ENCODE peak calls at places on chromosomes 3 and 15, in four cellular contexts. L is H9, T is K562, R is mammary epithelial cell. C is an unnamed sample.

GRCh38 chr3:62965311-62965710 is 90.1 kb upstream of the CADPS start:
- DNase-seq in L (no peak), R (no peak), T (no peak), C (no peak)

GRCh38 chr3:139280027-139280671 is 63.7 kb upstream of the MRPS22 start:
- DNase-seq in T (no peak), L (no peak), R (no peak), C (no peak)

GRCh38 chr15:72591361-72591760 is 63.1 kb upstream of the GOLGA6B start:
- DNase-seq in L (no peak), R (no peak), T (no peak), C (no peak)

GRCh38 chr3:19735111-19735510 is 198.9 kb downstream of the EFHB start:
- DNase-seq in L (no peak), R (no peak), T (no peak), C (no peak)

GRCh38 chr3:142029052-142029642 is 120.2 kb downstream of the TFDP2 start:
- DNase-seq in T (no peak), L (no peak), R (no peak), C (no peak)

GRCh38 chr15:35540031-35540430 is 5.9 kb downstream of the DPH6 start:
- DNase-seq in R (no peak), L (no peak), T (no peak), C (no peak)

GRCh38 chr15:38297623-38298388 is 45.2 kb downstream of the SPRED1 start:
- DNase-seq in T (no peak), R (no peak), L (no peak), C (no peak)

GRCh38 chr3:37973250-37974054 is 17.1 kb upstream of the VILL start:
- DNase-seq in L (no peak), T (no peak), R (no peak), C (no peak)

GRCh38 chr15:99177679-99178078 is 71.7 kb downstream of the TTC23 start:
- DNase-seq in L (no peak), R (peak; percentile 42), T (no peak), C (no peak)

GRCh38 chr3:30723211-30723610 is 116.8 kb downstream of the TGFBR2 start:
- DNase-seq in R (no peak), L (no peak), T (no peak), C (no peak)

GRCh38 chr3:81300324-81300927 is 461.0 kb downstream of the GBE1 start:
- DNase-seq in T (no peak), L (no peak), R (no peak), C (no peak)

GRCh38 chr3:133570139-133570936 is 3.1 kb upstream of the CDV3 start:
- DNase-seq in L (no peak), T (no peak), R (peak; percentile 84), C (no peak)

GRCh38 chr3:139797724-139798343 is 120.1 kb upstream of the NMNAT3 start:
- DNase-seq in R (peak; percentile 24), L (peak; percentile 46), T (peak; percentile 33), C (no peak)

GRCh38 chr15:97087337-97087736 is 756.8 kb downstream of the NR2F2 start:
- DNase-seq in T (no peak), R (no peak), L (no peak), C (no peak)

GRCh38 chr3:64144241-64144900 is 80.9 kb downstream of the PRICKLE2 start:
- DNase-seq in T (no peak), L (no peak), R (no peak), C (no peak)

GRCh38 chr3:58529516-58530353 is 7.3 kb downstream of the ACOX2 start:
- DNase-seq in L (peak; percentile 88), T (peak; percentile 34), R (no peak), C (no peak)

GRCh38 chr3:52385157-52385556 is 59.7 kb downstream of the SEMA3G start:
- DNase-seq in T (peak; percentile 79), R (no peak), L (peak; percentile 93), C (no peak)

GRCh38 chr3:170689218-170689874 is 103.5 kb upstream of the SLC7A14 start:
- DNase-seq in L (peak; percentile 81), R (peak; percentile 97), T (no peak), C (peak; percentile 94)

GRCh38 chr3:14266361-14266760 is 87.7 kb downstream of the LSM3 start:
- DNase-seq in T (no peak), L (no peak), R (no peak), C (no peak)

GRCh38 chr15:25333049-25333448 is 105.8 kb downstream of the UBE3A start:
- DNase-seq in L (no peak), R (no peak), T (no peak), C (no peak)

GRCh38 chr3:52891615-52892081 is 5.7 kb downstream of the STIMATE start:
- DNase-seq in R (no peak), T (no peak), L (no peak), C (no peak)

GRCh38 chr15:77185242-77185785 is 114.4 kb upstream of the TSPAN3 start:
- DNase-seq in T (no peak), L (no peak), R (no peak), C (no peak)

GRCh38 chr3:115518100-115518852 is 105.0 kb upstream of the GAP43 start:
- DNase-seq in R (peak; percentile 85), T (no peak), L (peak; percentile 37), C (peak; percentile 56)

GRCh38 chr3:28117598-28117997 is 123.8 kb upstream of the CMC1 start:
- DNase-seq in R (no peak), L (peak; percentile 36), T (no peak), C (no peak)

GRCh38 chr15:65029736-65030208 is 333 bp upstream of the MTFMT start:
- DNase-seq in R (no peak), T (no peak), L (no peak), C (no peak)

GRCh38 chr3:141353652-141354495 is 14.4 kb upstream of the ZBTB38 start:
- DNase-seq in R (peak; percentile 20), L (no peak), T (peak; percentile 31), C (peak; percentile 92)

GRCh38 chr3:147355104-147355854 is 51.1 kb downstream of the ZIC4 start:
- DNase-seq in T (no peak), L (no peak), R (no peak), C (no peak)

GRCh38 chr3:63141-63845 is 133.3 kb upstream of the CHL1 start:
- DNase-seq in R (no peak), T (no peak), L (no peak), C (no peak)

GRCh38 chr3:66501483-66502266 is 853 bp upstream of the LRIG1 start:
- DNase-seq in R (no peak), L (no peak), T (no peak), C (no peak)

GRCh38 chr15:90818251-90819210 is 49.9 kb upstream of the FURIN start:
- DNase-seq in L (peak; percentile 68), R (no peak), T (peak; percentile 35), C (no peak)

GRCh38 chr15:80188293-80188692 is 35.5 kb downstream of the FAH start:
- DNase-seq in T (no peak), R (peak; percentile 35), L (no peak), C (no peak)

GRCh38 chr15:55255714-55256113 is 33.9 kb downstream of the RAB27A start:
- DNase-seq in R (no peak), L (no peak), T (no peak), C (no peak)

GRCh38 chr3:82143661-82144405 is 382.4 kb upstream of the GBE1 start:
- DNase-seq in R (peak; percentile 81), T (no peak), L (no peak), C (no peak)

GRCh38 chr3:184814214-184814613 is 2.2 kb downstream of the VPS8 start:
- DNase-seq in T (no peak), R (no peak), L (no peak), C (no peak)

GRCh38 chr15:40379853-40380252 is 2.7 kb upstream of the KNSTRN start:
- DNase-seq in R (peak; percentile 87), T (no peak), L (no peak), C (peak; percentile 59)

GRCh38 chr3:171790898-171791694 is 19.2 kb downstream of the PLD1 start:
- DNase-seq in L (no peak), R (no peak), T (no peak), C (no peak)

DNA sequence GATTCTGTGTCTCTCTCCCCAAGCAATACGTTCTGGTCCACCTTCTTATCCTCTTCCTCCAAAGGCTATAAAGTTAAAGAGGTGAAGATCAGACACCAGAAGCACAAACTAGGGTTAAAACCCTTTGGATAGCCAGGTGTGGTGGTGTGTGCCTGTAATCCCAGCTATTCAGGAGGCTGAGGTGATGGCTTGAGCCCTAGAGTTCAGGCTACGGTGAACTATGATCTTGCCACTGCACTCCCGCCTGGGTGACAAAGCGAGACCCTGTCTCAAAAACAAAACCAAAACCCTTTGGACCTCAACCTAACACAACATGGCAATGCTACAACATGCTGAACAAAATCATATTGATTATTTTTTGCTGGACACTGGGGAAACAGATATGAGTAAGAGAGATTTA is 43.2 kb downstream of the MSL2 start:
- DNase-seq in T (no peak), L (no peak), R (no peak), C (no peak)
- H4K20me1 ChIP-seq in T (no peaks in the 10 kb centered on the region), L (no peaks in the 10 kb centered on the region), R (no peaks in the 10 kb centered on the region), C (peaks cover 2% of the 10 kb centered on the region)

GRCh38 chr15:52801748-52802085 is 11.6 kb upstream of the ONECUT1 start:
- DNase-seq in T (no peak), R (no peak), L (no peak), C (no peak)
- H4K20me1 ChIP-seq in T (no peaks in the 10 kb centered on the region), R (no peaks in the 10 kb centered on the region), L (no peaks in the 10 kb centered on the region), C (no peaks in the 10 kb centered on the region)

GRCh38 chr3:12630292-12630691 is 33.6 kb downstream of the RAF1 start:
- DNase-seq in T (peak; percentile 18), L (no peak), R (no peak), C (no peak)
- H4K20me1 ChIP-seq in T (peaks cover 21% of the 10 kb centered on the region), L (peaks cover 3% of the 10 kb centered on the region), R (peaks cover 10% of the 10 kb centered on the region), C (peaks cover 3% of the 10 kb centered on the region)

DNA sequence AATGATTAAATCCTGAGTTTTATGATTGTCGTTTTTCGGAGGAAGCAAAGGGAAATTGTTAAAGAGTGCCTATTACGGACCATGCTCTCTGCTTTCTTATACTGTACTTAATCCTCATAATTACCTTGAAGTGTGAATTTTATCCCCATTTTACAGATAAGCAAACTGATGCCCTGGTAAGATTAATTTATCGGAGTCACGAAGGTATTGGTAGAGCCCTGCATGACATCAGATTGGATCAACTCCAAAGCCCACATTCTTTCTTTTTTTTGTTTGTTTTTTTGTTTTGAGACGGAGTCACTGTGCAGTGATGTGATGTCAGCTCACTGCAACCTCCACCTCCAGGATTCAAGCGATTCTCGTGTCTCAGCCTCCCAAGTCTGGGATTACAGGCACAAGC is 1.6 kb upstream of the GNB4 start:
- DNase-seq in R (no peak), L (no peak), T (no peak), C (no peak)
- H4K20me1 ChIP-seq in R (no peaks in the 10 kb centered on the region), L (no peaks in the 10 kb centered on the region), T (no peaks in the 10 kb centered on the region), C (no peaks in the 10 kb centered on the region)

C was measured in keratinocyte.